ENCODE peak calls at places on chromosomes 16 and 17, in ten cellular contexts. M is stimulated activated CD8-positive, alpha-beta memory T cell treated with anti-CD3 and anti-CD28 coated beads, Interleukin-4, amount 100 ng/mL, for 1 hour; Y is HFFc6; P is fibroblast of mammary gland; E is lower lobe of right lung; W is stimulated activated CD4-positive, alpha-beta T cell treated with anti-CD3 and anti-CD28 coated beads, Interleukin-12 subunit alpha, Interleukin-12 subunit beta, amount 100 ng/mL, for 4 hours; J is NCI-H2227 treated with DMSO at 0.1 percent for 48 hours; D is kidney; Q is amniotic stem cell; S is activated B cell treated with CpG ODN at 0.5 μM for 24 hours. U is an unnamed sample.

GRCh38 chr17:50157891-50158290 is 7.4 kb upstream of the PPP1R9B start:
- DNase-seq in S (no peak), J (no peak), M (no peak), Q (no peak), D (no peak), P (no peak), E (no peak), W (no peak), Y (no peak), U (no peak)

GRCh38 chr17:28563475-28563874 is 7.8 kb downstream of the PIGS start:
- DNase-seq in J (no peak), D (no peak), Q (no peak), S (no peak), M (no peak), Y (peak), P (peak), W (no peak), E (no peak), U (peak)

GRCh38 chr16:81427245-81427644 is 17.4 kb upstream of the CMIP start:
- DNase-seq in P (no peak), J (no peak), W (no peak), Y (no peak), E (no peak), S (no peak), M (no peak), D (no peak), Q (no peak), U (no peak)

GRCh38 chr17:38625482-38625881 is 19.7 kb upstream of the SRCIN1 start:
- DNase-seq in P (no peak), W (no peak), E (no peak), Y (no peak), S (no peak), D (no peak), J (no peak), M (no peak), Q (no peak), U (no peak)

GRCh38 chr17:58289869-58290268 is 9.1 kb upstream of the MPO start:
- DNase-seq in P (no peak), D (no peak), Y (no peak), J (no peak), W (no peak), S (no peak), M (no peak), Q (no peak), E (no peak), U (no peak)

GRCh38 chr17:65515512-65515911 is 45.9 kb downstream of the AXIN2 start:
- DNase-seq in Y (no peak), J (no peak), S (no peak), Q (no peak), D (no peak), W (no peak), P (no peak), E (no peak), M (no peak), U (no peak)

GRCh38 chr16:77877712-77878111 is 89.3 kb downstream of the VAT1L start:
- DNase-seq in P (peak), S (no peak), M (no peak), J (no peak), Q (no peak), E (no peak), D (no peak), Y (no peak), W (no peak), U (peak)

GRCh38 chr16:86531641-86532525 is 21.6 kb downstream of the FOXF1 start:
- DNase-seq in J (no peak), W (no peak), M (no peak), Y (no peak), D (peak), E (no peak), P (no peak), Q (no peak), S (no peak), U (no peak)

GRCh38 chr17:15966879-15967248 is 21.9 kb downstream of the ADORA2B start:
- DNase-seq in E (peak), W (no peak), J (no peak), S (no peak), Y (no peak), M (no peak), Q (no peak), D (peak), P (no peak), U (no peak)

GRCh38 chr17:21066394-21066793 is 23.6 kb upstream of the USP22 start:
- DNase-seq in W (no peak), J (no peak), D (no peak), E (no peak), S (no peak), M (no peak), Y (no peak), Q (no peak), P (peak), U (peak)

GRCh38 chr16:75279277-75279676 is 27.9 kb upstream of the BCAR1 start:
- DNase-seq in Y (no peak), Q (no peak), P (no peak), W (no peak), D (no peak), S (no peak), J (no peak), E (no peak), M (no peak), U (no peak)

GRCh38 chr17:3740611-3741073 is 16.9 kb downstream of the HASPIN start:
- DNase-seq in S (no peak), E (peak), Q (no peak), J (no peak), W (no peak), D (no peak), M (no peak), Y (no peak), P (no peak), U (no peak)

GRCh38 chr17:72407336-72408121 is 286.7 kb downstream of the SOX9 start:
- DNase-seq in E (no peak), J (peak), Q (peak), P (peak), Y (peak), D (peak), M (no peak), W (no peak), S (no peak), U (peak)

GRCh38 chr16:5064915-5065314 is 841 bp downstream of the C16orf89 start:
- DNase-seq in P (no peak), M (no peak), Q (no peak), Y (no peak), W (no peak), D (no peak), J (no peak), S (no peak), E (peak), U (no peak)

GRCh38 chr16:598823-599739 is 9.2 kb downstream of the RAB40C start:
- DNase-seq in W (no peak), J (no peak), Q (no peak), E (no peak), Y (no peak), D (peak), P (no peak), M (no peak), S (no peak), U (no peak)

GRCh38 chr17:60563743-60564142 is 36.2 kb upstream of the PPM1D start:
- DNase-seq in S (no peak), Y (no peak), M (no peak), Q (no peak), D (no peak), W (no peak), J (no peak), P (no peak), E (no peak), U (no peak)

GRCh38 chr16:69925311-69925710 is 25.8 kb upstream of the CLEC18A start:
- DNase-seq in D (no peak), Y (no peak), W (no peak), E (no peak), Q (no peak), M (no peak), J (no peak), S (no peak), P (no peak), U (no peak)

GRCh38 chr17:70552982-70553334 is 383.6 kb downstream of the KCNJ2 start:
- DNase-seq in E (no peak), Y (no peak), Q (no peak), S (no peak), J (no peak), P (no peak), M (no peak), W (no peak), D (no peak), U (no peak)

GRCh38 chr16:85551319-85551978 is 61.7 kb upstream of the GSE1 start:
- DNase-seq in P (no peak), S (no peak), J (no peak), D (no peak), Q (no peak), M (no peak), E (no peak), Y (no peak), W (no peak), U (no peak)

GRCh38 chr16:53220585-53220984 is 165.8 kb downstream of the CHD9 start:
- DNase-seq in E (no peak), J (no peak), W (no peak), S (no peak), P (peak), Y (peak), M (no peak), D (no peak), Q (no peak), U (peak)

GRCh38 chr17:59377410-59377809 is 46.0 kb downstream of the YPEL2 start:
- DNase-seq in Q (no peak), P (peak), S (no peak), E (no peak), J (no peak), M (no peak), D (no peak), W (no peak), Y (no peak), U (peak)

GRCh38 chr16:21611178-21611545 is 11.8 kb downstream of the METTL9 start:
- DNase-seq in E (no peak), P (peak), D (no peak), Y (peak), Q (no peak), M (no peak), J (no peak), W (no peak), S (no peak), U (no peak)

GRCh38 chr16:85563515-85564276 is 49.4 kb upstream of the GSE1 start:
- DNase-seq in W (no peak), J (no peak), Q (no peak), P (peak), Y (no peak), S (no peak), E (peak), D (peak), M (no peak), U (peak)

GRCh38 chr16:14013571-14014283 is 57.4 kb upstream of the MRTFB start:
- DNase-seq in D (no peak), Y (peak), P (peak), E (no peak), M (no peak), S (no peak), Q (peak), W (no peak), J (peak), U (peak)

GRCh38 chr17:3738562-3739295 is 15.0 kb downstream of the HASPIN start:
- DNase-seq in P (no peak), Q (no peak), D (peak), E (peak), S (no peak), M (peak), Y (no peak), W (peak), J (peak), U (no peak)

GRCh38 chr17:78347453-78347852 is 12.4 kb downstream of the SOCS3 start:
- DNase-seq in Q (no peak), Y (no peak), J (no peak), M (no peak), P (no peak), D (peak), W (no peak), S (no peak), E (peak), U (no peak)

U was measured in RPMI7951.